ENCODE peak calls at places on chromosomes 1 and 21, in nine cellular contexts. T is activated CD4-positive, alpha-beta T cell treated with anti-CD3 and anti-CD28 coated beads, Interleukin-2, amount 50 U/mL, for 1 hour; M is RWPE1; S is SJSA1; B is endothelial cell; I is posterior vena cava; N is AG08395; Z is bronchial epithelial cell; C is amygdala. Q is an unnamed sample.

GRCh38 chr1:107991371-107992066 is 26.5 kb upstream of the VAV3 start:
- DNase-seq in T (no peak), B (no peak), S (peak), Z (peak), C (no peak), N (peak), M (peak), I (no peak), Q (no peak)

GRCh38 chr21:41346758-41347157 is 15.1 kb upstream of the MX2 start:
- DNase-seq in Z (no peak), S (no peak), M (no peak), N (no peak), I (no peak), T (no peak), C (no peak), B (no peak), Q (no peak)

GRCh38 chr1:89527256-89527655 is 2.6 kb downstream of the LRRC8B start:
- DNase-seq in M (no peak), T (no peak), S (no peak), I (no peak), C (no peak), B (no peak), Z (no peak), N (no peak), Q (no peak)

GRCh38 chr1:71667224-71667623 is 586.4 kb upstream of the ZRANB2 start:
- DNase-seq in T (no peak), C (no peak), N (peak), Z (peak), I (no peak), B (no peak), S (no peak), M (no peak), Q (no peak)

GRCh38 chr1:164440222-164440621 is 118.8 kb upstream of the PBX1 start:
- DNase-seq in N (peak), Z (no peak), I (no peak), M (no peak), C (no peak), S (peak), T (no peak), B (no peak), Q (no peak)

GRCh38 chr1:109925159-109925990 is 14.7 kb downstream of the CSF1 start:
- DNase-seq in I (no peak), N (no peak), B (no peak), C (no peak), S (no peak), T (no peak), M (no peak), Z (no peak), Q (no peak)

GRCh38 chr1:62621907-62622306 is 24.6 kb downstream of the ANGPTL3 start:
- DNase-seq in S (peak), Z (peak), M (peak), T (no peak), C (no peak), N (peak), B (no peak), I (no peak), Q (no peak)

GRCh38 chr1:147539122-147539575 is 2.2 kb upstream of the BCL9 start:
- DNase-seq in I (no peak), T (no peak), S (peak), B (no peak), C (no peak), M (peak), N (peak), Z (peak), Q (no peak)

GRCh38 chr1:47837866-47838561 is 159.2 kb downstream of the TRABD2B start:
- DNase-seq in T (no peak), I (peak), B (no peak), S (no peak), N (no peak), C (no peak), Z (no peak), M (no peak), Q (no peak)

GRCh38 chr1:218347316-218347712 is 2.2 kb downstream of the TGFB2 start:
- DNase-seq in M (peak), I (no peak), N (no peak), S (peak), B (no peak), Z (no peak), T (no peak), C (no peak), Q (no peak)

GRCh38 chr1:147762233-147763024 is 2.0 kb upstream of the GJA5 start:
- DNase-seq in M (no peak), S (no peak), I (no peak), C (no peak), N (no peak), T (no peak), Z (no peak), B (no peak), Q (no peak)

GRCh38 chr1:36645911-36646310 is 163.2 kb upstream of the CSF3R start:
- DNase-seq in C (no peak), B (no peak), Z (no peak), S (no peak), T (no peak), I (no peak), M (no peak), N (no peak), Q (no peak)

GRCh38 chr1:46613661-46614603 is 2.7 kb downstream of the MOB3C start:
- DNase-seq in T (peak), I (peak), Z (peak), B (peak), S (peak), C (peak), M (peak), N (peak), Q (peak)

GRCh38 chr1:208921259-208921658 is 662.3 kb upstream of the CAMK1G start:
- DNase-seq in Z (peak), M (no peak), S (no peak), T (no peak), B (no peak), C (no peak), I (no peak), N (no peak), Q (no peak)

GRCh38 chr1:235343726-235344125 is 15.4 kb downstream of the GGPS1 start:
- DNase-seq in Z (no peak), T (no peak), M (no peak), I (no peak), C (no peak), N (no peak), B (no peak), S (no peak), Q (no peak)

GRCh38 chr1:74368335-74368734 is 133.1 kb downstream of the TNNI3K start:
- DNase-seq in I (no peak), N (no peak), S (no peak), C (no peak), B (no peak), T (no peak), Z (no peak), M (peak), Q (no peak)

GRCh38 chr1:180646093-180646492 is 14.3 kb downstream of the XPR1 start:
- DNase-seq in M (no peak), Z (no peak), S (no peak), B (no peak), N (no peak), I (no peak), T (no peak), C (no peak), Q (no peak)

Q was measured in naive thymus-derived CD4-positive, alpha-beta T cell.